ENCODE peak calls at places on chromosomes 13 and 19, in nine cellular contexts. K, A, X, B, I, D, F, Z and U are unnamed samples. For H3K4me1, the result is how much of the 10 kb centered on the place peaks cover.

GRCh38 chr19:4878491-4878968 is 11.1 kb upstream of the PLIN3 start:
- DNase-seq in K (no peak), A (no peak), X (no peak), B (no peak), I (no peak), D (no peak), F (no peak), Z (no peak), U (no peak)

GRCh38 chr13:66424417-66424816 is 805.7 kb downstream of the PCDH9 start:
- DNase-seq in K (no peak), A (no peak), X (no peak), B (no peak), I (peak), D (no peak), F (no peak), Z (no peak), U (no peak)

GRCh38 chr13:75825161-75825560 is 189.0 kb downstream of the LMO7 start:
- DNase-seq in K (no peak), A (no peak), X (no peak), B (no peak), I (no peak), D (no peak), F (no peak), Z (no peak), U (no peak)

GRCh38 chr13:23741879-23742510 is 147.2 kb downstream of the MIPEP start:
- DNase-seq in K (no peak), A (no peak), X (no peak), B (no peak), I (no peak), D (no peak), F (no peak), Z (no peak), U (no peak)

GRCh38 chr19:4045597-4046361 is 20.9 kb downstream of the ZBTB7A start:
- DNase-seq in K (no peak), A (no peak), X (no peak), B (no peak), I (no peak), D (no peak), F (no peak), Z (no peak), U (no peak)

GRCh38 chr19:7959209-7959608 is 15.7 kb upstream of the TIMM44 start:
- DNase-seq in K (no peak), A (no peak), X (no peak), B (no peak), I (no peak), D (no peak), F (no peak), Z (no peak), U (no peak)

GRCh38 chr19:6976197-6976596 is 45.0 kb downstream of the MBD3L2B start:
- DNase-seq in K (no peak), A (no peak), X (no peak), B (no peak), I (no peak), D (no peak), F (no peak), Z (no peak), U (no peak)

GRCh38 chr19:3990815-3991117 is 5.5 kb upstream of the EEF2 start:
- DNase-seq in K (no peak), A (no peak), X (no peak), B (no peak), I (no peak), D (no peak), F (no peak), Z (no peak), U (no peak)

GRCh38 chr13:43377149-43377548 is 353.8 kb downstream of the DNAJC15 start:
- DNase-seq in K (no peak), A (peak), X (no peak), B (no peak), I (peak), D (no peak), F (no peak), Z (no peak), U (peak)

GRCh38 chr19:5075603-5076002 is 106.7 kb downstream of the KDM4B start:
- DNase-seq in K (no peak), A (no peak), X (no peak), B (no peak), I (no peak), D (no peak), F (no peak), Z (peak), U (no peak)

GRCh38 chr13:79679334-79679733 is 198.4 kb downstream of the NDFIP2 start:
- DNase-seq in K (no peak), A (peak), X (peak), B (peak), I (peak), D (peak), F (peak), Z (peak), U (peak)

GRCh38 chr13:31774186-31774585 is 34.9 kb downstream of the RXFP2 start:
- DNase-seq in K (no peak), A (no peak), X (no peak), B (no peak), I (no peak), D (no peak), F (peak), Z (no peak), U (no peak)

GRCh38 chr13:114319441-114319871 is 5.2 kb downstream of the CHAMP1 start:
- DNase-seq in K (no peak), A (no peak), X (no peak), B (no peak), I (peak), D (no peak), F (no peak), Z (no peak), U (no peak)

GRCh38 chr19:33546656-33547055 is 25.1 kb upstream of the PEPD start:
- DNase-seq in K (no peak), A (no peak), X (no peak), B (no peak), I (no peak), D (no peak), F (no peak), Z (no peak), U (no peak)

GRCh38 chr19:35216833-35217707 is 11.5 kb downstream of the FAM187B start:
- DNase-seq in K (no peak), A (no peak), X (no peak), B (no peak), I (no peak), D (no peak), F (peak), Z (peak), U (no peak)

GRCh38 chr19:53558404-53558803 is 20.5 kb downstream of the ZNF331 start:
- DNase-seq in K (no peak), A (no peak), X (no peak), B (no peak), I (no peak), D (no peak), F (no peak), Z (no peak), U (no peak)

GRCh38 chr19:1766800-1767352 is 13.6 kb downstream of the ONECUT3 start:
- DNase-seq in K (no peak), A (no peak), X (no peak), B (no peak), I (no peak), D (no peak), F (no peak), Z (no peak), U (no peak)

GRCh38 chr13:75395056-75395455 is 86.9 kb downstream of the TBC1D4 start:
- DNase-seq in K (no peak), A (no peak), X (no peak), B (no peak), I (no peak), D (no peak), F (no peak), Z (no peak), U (no peak)

GRCh38 chr19:1430201-1430621 is 8.0 kb upstream of the RPS15 start:
- DNase-seq in K (no peak), A (no peak), X (no peak), B (no peak), I (no peak), D (no peak), F (no peak), Z (no peak), U (no peak)

GRCh38 chr19:38547446-38547845 is 70.3 kb downstream of the MAP4K1 start:
- DNase-seq in K (no peak), A (no peak), X (no peak), B (no peak), I (no peak), D (no peak), F (no peak), Z (no peak), U (no peak)

GRCh38 chr19:49823472-49823871 is 5.4 kb downstream of the MED25 start:
- DNase-seq in K (no peak), A (no peak), X (no peak), B (no peak), I (no peak), D (no peak), F (no peak), Z (no peak), U (no peak)

GRCh38 chr13:110506859-110507566 is 54.5 kb downstream of the RAB20 start:
- DNase-seq in K (no peak), A (peak), X (no peak), B (peak), I (peak), D (peak), F (peak), Z (no peak), U (peak)
- H3K4me1 ChIP-seq in K (under half), A (under half), X (under half), B (under half), I (half or more), D (under half), F (under half), Z (under half), U (under half)

GRCh38 chr19:17811103-17811502 is 10.2 kb downstream of the INSL3 start:
- DNase-seq in K (no peak), A (no peak), X (no peak), B (no peak), I (no peak), D (no peak), F (no peak), Z (no peak), U (no peak)
- H3K4me1 ChIP-seq in K (under half), A (under half), X (under half), B (under half), I (under half), D (under half), F (under half), Z (under half), U (under half)

DNA sequence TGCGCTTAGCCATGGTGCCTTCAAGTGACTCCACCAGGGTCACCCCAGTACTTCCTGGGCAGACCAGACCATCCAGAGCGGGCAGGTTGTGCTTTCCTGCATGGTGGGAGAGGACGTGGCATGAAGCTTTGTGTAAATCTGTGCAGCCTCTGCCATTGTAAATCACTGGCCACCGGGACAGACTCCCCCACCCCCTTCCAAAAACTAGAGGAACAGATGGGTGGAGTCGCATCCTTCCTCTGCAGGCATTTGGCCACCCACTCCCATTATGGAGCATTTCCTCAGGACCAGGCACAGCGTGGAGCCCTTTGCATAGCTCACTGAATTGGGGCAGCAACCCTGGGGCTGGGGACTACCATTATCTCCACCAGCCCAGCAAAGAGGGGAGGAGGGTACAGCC is 8.2 kb downstream of the BCKDHA start:
- DNase-seq in K (no peak), A (no peak), X (no peak), B (no peak), I (no peak), D (no peak), F (no peak), Z (no peak), U (no peak)
- H3K4me1 ChIP-seq in K (under half), A (under half), X (under half), B (under half), I (under half), D (under half), F (under half), Z (under half), U (under half)

DNA sequence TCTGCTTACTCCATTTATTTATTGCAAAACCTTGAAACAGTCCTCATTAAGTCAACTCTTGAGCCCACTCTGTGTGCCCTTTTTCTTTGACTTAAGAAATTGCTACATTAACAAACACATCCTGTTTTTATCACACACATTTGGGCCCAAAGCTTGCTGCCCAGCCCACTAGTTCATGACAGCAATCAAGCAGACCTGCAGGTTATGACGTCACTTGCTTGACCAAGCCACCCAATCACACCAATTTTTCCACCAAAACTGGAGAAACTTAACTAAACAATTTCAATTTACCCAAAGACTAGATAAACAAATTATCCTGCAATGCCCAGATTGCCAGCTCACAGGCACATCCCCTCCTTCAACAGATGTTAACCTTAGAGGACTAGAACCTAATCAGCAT is 120.7 kb downstream of the ZNF429 start:
- DNase-seq in K (no peak), A (no peak), X (no peak), B (no peak), I (no peak), D (no peak), F (no peak), Z (no peak), U (no peak)
- H3K4me1 ChIP-seq in K (under half), A (under half), X (under half), B (under half), I (under half), D (under half), F (under half), Z (under half), U (under half)

GRCh38 chr13:77306458-77306857 is 20.4 kb downstream of the MYCBP2 start:
- DNase-seq in K (no peak), A (no peak), X (no peak), B (no peak), I (no peak), D (no peak), F (no peak), Z (no peak), U (no peak)

GRCh38 chr13:77310161-77310560 is 16.7 kb downstream of the MYCBP2 start:
- DNase-seq in K (no peak), A (no peak), X (no peak), B (no peak), I (no peak), D (no peak), F (no peak), Z (no peak), U (no peak)

GRCh38 chr13:77309254-77309653 is 17.6 kb downstream of the MYCBP2 start:
- DNase-seq in K (no peak), A (no peak), X (no peak), B (no peak), I (no peak), D (no peak), F (no peak), Z (no peak), U (no peak)

GRCh38 chr13:77300176-77301141 is 26.4 kb downstream of the MYCBP2 start:
- DNase-seq in K (no peak), A (no peak), X (no peak), B (no peak), I (peak), D (no peak), F (no peak), Z (no peak), U (no peak)

GRCh38 chr13:77305276-77305675 is 21.6 kb downstream of the MYCBP2 start:
- DNase-seq in K (no peak), A (no peak), X (no peak), B (no peak), I (no peak), D (no peak), F (no peak), Z (no peak), U (no peak)
- H3K4me1 ChIP-seq in K (under half), A (under half), X (under half), B (under half), I (under half), D (under half), F (under half), Z (half or more), U (half or more)

GRCh38 chr19:43781630-43782310 is 997 bp upstream of the KCNN4 start:
- DNase-seq in K (no peak), A (no peak), X (no peak), B (no peak), I (no peak), D (no peak), F (no peak), Z (no peak), U (no peak)
- H3K4me1 ChIP-seq in K (half or more), A (under half), X (under half), B (under half), I (under half), D (under half), F (under half), Z (half or more), U (under half)

GRCh38 chr19:20863176-20863575 is 59.9 kb upstream of the ZNF85 start:
- DNase-seq in K (no peak), A (no peak), X (no peak), B (no peak), I (no peak), D (no peak), F (peak), Z (no peak), U (no peak)
- H3K4me1 ChIP-seq in K (under half), A (under half), X (under half), B (under half), I (under half), D (under half), F (under half), Z (under half), U (under half)